ENCODE peak calls at places on chromosome 2, in nine cellular contexts. One of them, this sample, is unnamed.

GRCh38 chr2:2859732-2860131 is 517.9 kb downstream of the EIPR1 start:
- DNase-seq in aorta: no peak
- DNase-seq in AG04450: no peak
- DNase-seq in AG04449: no peak
- DNase-seq in H7: no peak
- DNase-seq in mammary epithelial cell: no peak
- DNase-seq in coronary artery: no peak
- DNase-seq in astrocyte of the cerebellum: no peak
- DNase-seq in astrocyte: no peak
- DNase-seq in this sample: no peak

GRCh38 chr2:206856474-206856873 is 82.8 kb upstream of the CPO start:
- DNase-seq in aorta: no peak
- DNase-seq in AG04450: peak
- DNase-seq in AG04449: peak
- DNase-seq in H7: no peak
- DNase-seq in mammary epithelial cell: peak
- DNase-seq in coronary artery: no peak
- DNase-seq in astrocyte of the cerebellum: no peak
- DNase-seq in astrocyte: peak
- DNase-seq in this sample: no peak

GRCh38 chr2:161400076-161400475 is 16.0 kb upstream of the TBR1 start:
- DNase-seq in aorta: no peak
- DNase-seq in AG04450: no peak
- DNase-seq in AG04449: no peak
- DNase-seq in H7: no peak
- DNase-seq in mammary epithelial cell: peak
- DNase-seq in coronary artery: no peak
- DNase-seq in astrocyte of the cerebellum: no peak
- DNase-seq in astrocyte: no peak
- DNase-seq in this sample: no peak

GRCh38 chr2:19764998-19765397 is 136.8 kb downstream of the TTC32 start:
- DNase-seq in aorta: no peak
- DNase-seq in AG04450: no peak
- DNase-seq in AG04449: no peak
- DNase-seq in H7: no peak
- DNase-seq in mammary epithelial cell: no peak
- DNase-seq in coronary artery: no peak
- DNase-seq in astrocyte of the cerebellum: no peak
- DNase-seq in astrocyte: no peak
- DNase-seq in this sample: no peak

GRCh38 chr2:39875182-39875913 is 96.3 kb upstream of the THUMPD2 start:
- DNase-seq in aorta: no peak
- DNase-seq in AG04450: peak
- DNase-seq in AG04449: peak
- DNase-seq in H7: no peak
- DNase-seq in mammary epithelial cell: peak
- DNase-seq in coronary artery: peak
- DNase-seq in astrocyte of the cerebellum: peak
- DNase-seq in astrocyte: peak
- DNase-seq in this sample: no peak

GRCh38 chr2:179106342-179107178 is 56.6 kb upstream of the CCDC141 start:
- DNase-seq in aorta: no peak
- DNase-seq in AG04450: peak
- DNase-seq in AG04449: peak
- DNase-seq in H7: no peak
- DNase-seq in mammary epithelial cell: peak
- DNase-seq in coronary artery: no peak
- DNase-seq in astrocyte of the cerebellum: peak
- DNase-seq in astrocyte: peak
- DNase-seq in this sample: peak

GRCh38 chr2:113277474-113278072 is 1.1 kb downstream of the PAX8 start:
- DNase-seq in aorta: no peak
- DNase-seq in AG04450: no peak
- DNase-seq in AG04449: no peak
- DNase-seq in H7: peak
- DNase-seq in mammary epithelial cell: no peak
- DNase-seq in coronary artery: no peak
- DNase-seq in astrocyte of the cerebellum: no peak
- DNase-seq in astrocyte: no peak
- DNase-seq in this sample: no peak

GRCh38 chr2:159904565-159905281 is 106.7 kb upstream of the CD302 start:
- DNase-seq in aorta: peak
- DNase-seq in AG04450: no peak
- DNase-seq in AG04449: no peak
- DNase-seq in H7: peak
- DNase-seq in mammary epithelial cell: no peak
- DNase-seq in coronary artery: no peak
- DNase-seq in astrocyte of the cerebellum: no peak
- DNase-seq in astrocyte: no peak
- DNase-seq in this sample: peak

GRCh38 chr2:102106133-102106556 is 36.4 kb upstream of the IL1R1 start:
- DNase-seq in aorta: no peak
- DNase-seq in AG04450: no peak
- DNase-seq in AG04449: no peak
- DNase-seq in H7: no peak
- DNase-seq in mammary epithelial cell: no peak
- DNase-seq in coronary artery: no peak
- DNase-seq in astrocyte of the cerebellum: no peak
- DNase-seq in astrocyte: peak
- DNase-seq in this sample: no peak

GRCh38 chr2:102103284-102103683 is 39.3 kb upstream of the IL1R1 start:
- DNase-seq in aorta: no peak
- DNase-seq in AG04450: no peak
- DNase-seq in AG04449: no peak
- DNase-seq in H7: no peak
- DNase-seq in mammary epithelial cell: no peak
- DNase-seq in coronary artery: no peak
- DNase-seq in astrocyte of the cerebellum: no peak
- DNase-seq in astrocyte: no peak
- DNase-seq in this sample: no peak

GRCh38 chr2:102101097-102101843 is 41.3 kb upstream of the IL1R1 start:
- DNase-seq in aorta: no peak
- DNase-seq in AG04450: no peak
- DNase-seq in AG04449: no peak
- DNase-seq in H7: no peak
- DNase-seq in mammary epithelial cell: no peak
- DNase-seq in coronary artery: no peak
- DNase-seq in astrocyte of the cerebellum: no peak
- DNase-seq in astrocyte: no peak
- DNase-seq in this sample: no peak

GRCh38 chr2:102101844-102102635 is 40.5 kb upstream of the IL1R1 start:
- DNase-seq in aorta: no peak
- DNase-seq in AG04450: no peak
- DNase-seq in AG04449: no peak
- DNase-seq in H7: no peak
- DNase-seq in mammary epithelial cell: no peak
- DNase-seq in coronary artery: no peak
- DNase-seq in astrocyte of the cerebellum: no peak
- DNase-seq in astrocyte: no peak
- DNase-seq in this sample: no peak

DNA sequence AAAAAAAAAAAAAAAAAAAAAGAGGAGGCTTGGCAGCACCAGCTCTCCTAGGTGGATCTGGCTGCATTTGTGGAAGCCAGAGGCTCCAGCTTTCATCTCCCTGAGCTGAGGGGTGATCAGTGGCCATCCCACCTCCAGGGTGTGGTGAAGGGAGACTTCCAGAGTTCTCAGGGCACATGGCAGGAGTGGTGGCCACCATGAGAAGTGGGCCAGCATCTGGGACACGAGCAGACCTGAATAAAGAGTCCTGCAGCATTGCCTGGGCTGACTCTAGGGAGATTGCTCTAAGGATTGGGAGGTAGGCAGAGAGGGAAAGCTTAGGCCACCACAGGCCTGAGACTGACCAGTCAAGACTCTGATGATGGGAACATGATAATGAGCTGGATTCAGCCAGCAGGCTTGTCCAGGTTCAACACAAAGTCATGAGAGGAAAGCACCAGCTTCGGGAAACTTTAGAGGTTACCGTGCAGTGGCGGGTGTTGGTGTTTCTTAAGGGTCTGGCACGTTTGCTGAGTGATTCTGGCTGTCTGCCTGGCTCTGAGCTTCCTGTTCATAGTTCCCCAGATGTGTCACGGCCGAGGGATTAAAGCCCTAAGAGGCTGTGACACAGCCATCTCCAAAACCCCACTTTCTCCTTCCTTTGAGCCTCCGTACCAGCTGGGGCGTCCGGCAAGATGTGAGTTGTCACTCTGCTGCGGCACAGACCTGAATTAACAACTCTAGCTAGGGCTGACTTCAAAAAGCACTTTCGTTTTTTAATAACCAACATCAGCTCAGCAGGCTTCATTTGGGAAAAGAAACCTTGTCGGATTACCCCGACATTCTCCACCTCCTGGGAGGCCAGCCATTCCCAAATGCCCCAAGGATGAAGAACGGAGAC is 38.3 kb upstream of the IL1R1 start:
- DNase-seq in aorta: peak
- DNase-seq in AG04450: no peak
- DNase-seq in AG04449: peak
- DNase-seq in H7: no peak
- DNase-seq in mammary epithelial cell: peak
- DNase-seq in coronary artery: peak
- DNase-seq in astrocyte of the cerebellum: peak
- DNase-seq in astrocyte: peak
- DNase-seq in this sample: peak
- H3K4me3 ChIP-seq in aorta: peak
- H3K4me3 ChIP-seq in AG04450: peak
- H3K4me3 ChIP-seq in AG04449: peak
- H3K4me3 ChIP-seq in H7: no peak
- H3K4me3 ChIP-seq in mammary epithelial cell: no peak
- H3K4me3 ChIP-seq in coronary artery: peak
- H3K4me3 ChIP-seq in astrocyte of the cerebellum: peak
- H3K4me3 ChIP-seq in astrocyte: peak
- H3K4me3 ChIP-seq in this sample: peak

DNA sequence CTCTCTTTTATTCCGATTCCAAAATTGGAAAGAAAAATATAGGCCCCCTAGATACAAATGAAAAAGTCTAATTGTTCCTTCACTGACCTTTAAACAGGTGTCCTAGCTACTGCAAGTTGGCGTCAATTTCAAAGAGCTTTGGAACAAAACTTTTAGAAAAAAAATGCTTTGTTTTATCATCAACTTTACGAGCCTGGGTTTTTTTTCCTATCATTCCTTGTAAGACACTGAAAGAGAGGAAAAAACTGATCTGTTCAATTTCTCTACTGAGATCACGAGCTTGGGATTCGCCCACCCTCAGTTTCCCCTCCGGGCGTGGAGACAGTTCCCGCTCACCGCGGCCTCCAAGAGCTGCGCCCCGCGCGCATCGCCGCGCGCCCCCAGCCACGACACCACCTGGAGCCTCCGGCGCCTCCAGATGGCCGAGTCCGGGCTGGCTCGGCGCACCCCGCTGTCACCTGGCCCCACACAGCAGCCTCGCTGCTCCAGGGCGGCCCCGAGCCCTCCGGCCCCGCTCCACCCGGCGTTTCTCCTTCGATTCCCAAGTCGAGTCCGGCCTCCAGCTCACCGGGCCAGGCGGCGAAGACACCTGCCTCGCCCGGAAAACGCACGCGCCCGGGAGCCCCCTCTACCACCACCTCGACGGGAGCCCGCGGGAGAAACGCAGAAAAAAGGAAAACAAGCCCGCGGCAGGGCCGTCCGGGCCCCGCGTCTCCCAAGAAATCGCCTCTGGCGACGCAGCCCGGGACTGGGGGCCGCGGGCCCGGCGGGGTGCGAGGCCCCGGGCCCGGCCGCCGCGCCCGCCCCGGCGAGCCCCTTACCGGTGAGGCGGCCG is 659 bp downstream of the TBC1D8 start:
- DNase-seq in aorta: peak
- DNase-seq in AG04450: no peak
- DNase-seq in AG04449: no peak
- DNase-seq in H7: peak
- DNase-seq in mammary epithelial cell: no peak
- DNase-seq in coronary artery: peak
- DNase-seq in astrocyte of the cerebellum: no peak
- DNase-seq in astrocyte: no peak
- DNase-seq in this sample: peak
- H3K4me3 ChIP-seq in aorta: peak
- H3K4me3 ChIP-seq in AG04450: peak
- H3K4me3 ChIP-seq in AG04449: peak
- H3K4me3 ChIP-seq in H7: peak
- H3K4me3 ChIP-seq in mammary epithelial cell: peak
- H3K4me3 ChIP-seq in coronary artery: peak
- H3K4me3 ChIP-seq in astrocyte of the cerebellum: peak
- H3K4me3 ChIP-seq in astrocyte: peak
- H3K4me3 ChIP-seq in this sample: peak

DNA sequence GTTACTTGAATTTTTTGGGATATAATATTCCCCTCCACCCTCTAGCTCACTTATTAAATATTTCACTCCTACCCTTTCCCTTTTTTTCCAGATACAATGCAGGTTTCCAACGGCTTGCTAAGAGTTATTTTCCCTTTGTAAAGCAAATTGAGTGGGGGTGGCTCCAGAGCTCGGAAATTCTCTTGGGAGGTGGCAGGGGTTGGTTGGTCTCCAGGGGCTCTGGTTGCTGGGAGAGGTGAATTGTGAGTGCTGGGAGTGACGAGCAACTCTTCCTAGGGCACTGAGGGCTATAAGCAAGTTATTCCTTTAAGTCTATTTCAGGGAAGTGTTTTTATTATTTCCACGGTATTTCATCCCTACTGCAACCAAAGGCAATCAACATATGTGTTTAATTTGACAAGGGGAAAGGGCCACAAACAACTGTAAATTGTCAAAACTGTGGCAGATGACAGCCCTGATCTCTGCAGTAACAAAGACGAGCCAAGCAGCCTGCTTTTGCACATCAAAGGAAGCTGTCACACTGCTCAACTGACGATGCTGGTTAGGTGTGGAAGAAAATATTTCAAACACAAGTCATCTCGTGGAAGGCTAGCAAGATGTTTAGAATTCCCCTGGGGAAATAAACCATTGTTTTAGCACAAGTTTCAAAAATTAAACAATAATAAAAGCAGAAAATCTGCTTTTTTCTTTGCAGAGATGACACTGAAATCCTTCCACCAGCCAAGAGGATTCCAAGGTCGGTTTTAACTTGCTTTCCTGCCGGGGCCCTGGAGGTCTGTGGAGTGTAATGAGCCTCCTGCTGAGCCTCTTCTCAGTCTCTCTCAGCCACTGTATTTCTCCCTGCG is 34.8 kb upstream of the ASXL2 start:
- DNase-seq in aorta: no peak
- DNase-seq in AG04450: no peak
- DNase-seq in AG04449: no peak
- DNase-seq in H7: peak
- DNase-seq in mammary epithelial cell: peak
- DNase-seq in coronary artery: no peak
- DNase-seq in astrocyte of the cerebellum: no peak
- DNase-seq in astrocyte: peak
- DNase-seq in this sample: no peak
- H3K4me3 ChIP-seq in aorta: no peak
- H3K4me3 ChIP-seq in AG04450: no peak
- H3K4me3 ChIP-seq in AG04449: no peak
- H3K4me3 ChIP-seq in H7: no peak
- H3K4me3 ChIP-seq in mammary epithelial cell: no peak
- H3K4me3 ChIP-seq in coronary artery: no peak
- H3K4me3 ChIP-seq in astrocyte of the cerebellum: no peak
- H3K4me3 ChIP-seq in astrocyte: no peak
- H3K4me3 ChIP-seq in this sample: no peak

DNA sequence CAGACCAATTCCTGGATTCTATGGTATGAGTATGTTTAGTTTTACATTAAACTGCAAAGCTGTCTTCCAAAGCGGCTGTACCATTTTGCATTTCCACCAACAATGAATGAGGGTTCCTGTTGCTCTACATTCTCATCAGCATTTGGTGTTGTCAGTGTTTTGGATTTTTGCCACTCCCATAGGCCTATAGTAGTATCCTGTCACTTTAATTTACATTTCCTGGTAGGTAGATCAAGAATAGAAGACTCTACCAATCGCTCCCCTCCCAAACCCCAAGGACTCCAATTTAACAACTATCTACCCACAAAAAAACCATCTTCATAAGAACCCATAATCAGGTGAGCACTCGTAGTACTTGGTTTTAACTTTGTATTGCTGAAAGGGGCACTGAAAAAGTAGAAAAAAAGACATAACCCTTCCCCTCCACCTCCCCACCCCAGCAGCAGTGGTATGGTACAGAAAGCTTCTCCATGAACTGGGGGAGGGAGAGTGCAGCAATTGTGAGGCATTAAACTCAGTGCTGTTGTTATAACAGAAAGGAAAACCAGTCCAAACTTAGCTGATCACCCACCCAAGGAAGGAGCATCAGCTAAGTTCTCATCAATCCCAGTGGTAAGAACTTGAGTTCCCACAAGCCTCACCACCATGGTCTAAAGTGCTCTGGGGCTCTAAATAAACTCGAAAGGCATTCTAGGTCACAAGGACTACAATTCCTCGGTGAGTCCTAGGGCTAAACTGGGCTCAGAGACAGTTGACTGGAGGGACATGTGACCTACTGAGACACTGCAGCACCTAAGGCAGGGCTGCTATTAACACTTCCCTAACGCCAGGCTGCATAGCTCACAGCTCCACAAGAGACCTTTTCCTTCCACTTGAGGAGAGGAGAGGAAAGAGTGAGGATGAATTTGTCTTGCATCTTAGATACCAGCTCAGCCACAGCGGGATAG is 35.5 kb upstream of the CYTIP start:
- DNase-seq in aorta: no peak
- DNase-seq in AG04450: no peak
- DNase-seq in AG04449: no peak
- DNase-seq in H7: no peak
- DNase-seq in mammary epithelial cell: no peak
- DNase-seq in coronary artery: no peak
- DNase-seq in astrocyte of the cerebellum: no peak
- DNase-seq in astrocyte: no peak
- DNase-seq in this sample: no peak
- H3K4me3 ChIP-seq in aorta: no peak
- H3K4me3 ChIP-seq in AG04450: no peak
- H3K4me3 ChIP-seq in AG04449: no peak
- H3K4me3 ChIP-seq in H7: no peak
- H3K4me3 ChIP-seq in mammary epithelial cell: no peak
- H3K4me3 ChIP-seq in coronary artery: no peak
- H3K4me3 ChIP-seq in astrocyte of the cerebellum: no peak
- H3K4me3 ChIP-seq in astrocyte: no peak
- H3K4me3 ChIP-seq in this sample: no peak

This sample was measured in stomach.